ENCODE peak calls at places on chromosome 14, in seven cellular contexts. V, Y, Z, O, I, G and J are unnamed samples.

GRCh38 chr14:96989293-96989692 is 192.1 kb downstream of the VRK1 start:
- DNase-seq in V (no peak), Y (no peak), Z (no peak), O (no peak), I (no peak), G (no peak), J (no peak)

GRCh38 chr14:55323910-55324309 is 52.7 kb downstream of the FBXO34 start:
- DNase-seq in V (no peak), Y (no peak), Z (no peak), O (no peak), I (no peak), G (no peak), J (no peak)

GRCh38 chr14:89509891-89510290 is 92.9 kb upstream of the FOXN3 start:
- DNase-seq in V (peak; percentile 26), Y (no peak), Z (no peak), O (peak; percentile 57), I (no peak), G (no peak), J (no peak)

GRCh38 chr14:75401356-75401755 is 26.5 kb upstream of the JDP2 start:
- DNase-seq in V (peak; percentile 56), Y (no peak), Z (no peak), O (peak; percentile 24), I (no peak), G (no peak), J (peak; percentile 88)

GRCh38 chr14:26394114-26394855 is 203.5 kb downstream of the NOVA1 start:
- DNase-seq in V (peak; percentile 68), Y (peak; percentile 34), Z (no peak), O (peak; percentile 17), I (no peak), G (no peak), J (no peak)

GRCh38 chr14:30375280-30375892 is 183.6 kb upstream of the G2E3 start:
- DNase-seq in V (peak; percentile 37), Y (peak; percentile 57), Z (no peak), O (peak; percentile 50), I (peak; percentile 34), G (no peak), J (no peak)

GRCh38 chr14:51283402-51283825 is 43.4 kb downstream of the TMX1 start:
- DNase-seq in V (peak; percentile 96), Y (no peak), Z (no peak), O (peak; percentile 95), I (no peak), G (no peak), J (no peak)

GRCh38 chr14:24948261-24948847 is 101.6 kb downstream of the STXBP6 start:
- DNase-seq in V (no peak), Y (no peak), Z (no peak), O (no peak), I (no peak), G (no peak), J (no peak)

GRCh38 chr14:68736519-68736918 is 56.3 kb downstream of the ZFP36L1 start:
- DNase-seq in V (no peak), Y (no peak), Z (no peak), O (no peak), I (no peak), G (no peak), J (no peak)

GRCh38 chr14:100898935-100899840 is 4.3 kb downstream of the RTL1 start:
- DNase-seq in V (no peak), Y (no peak), Z (peak; percentile 27), O (no peak), I (peak; percentile 16), G (no peak), J (peak; percentile 67)

GRCh38 chr14:89853976-89854693 is 100.4 kb downstream of the EFCAB11 start:
- DNase-seq in V (peak; percentile 58), Y (no peak), Z (no peak), O (no peak), I (no peak), G (no peak), J (no peak)

GRCh38 chr14:69989622-69990021 is 110.4 kb downstream of the SMOC1 start:
- DNase-seq in V (no peak), Y (no peak), Z (no peak), O (no peak), I (no peak), G (no peak), J (no peak)

GRCh38 chr14:54568821-54569591 is 2.1 kb downstream of the SAMD4A start:
- DNase-seq in V (peak; percentile 32), Y (no peak), Z (no peak), O (no peak), I (no peak), G (peak; percentile 67), J (peak; percentile 79)

GRCh38 chr14:77498984-77499527 is 440 bp upstream of the ISM2 start:
- DNase-seq in V (no peak), Y (peak; percentile 22), Z (peak; percentile 59), O (no peak), I (no peak), G (no peak), J (no peak)

DNA sequence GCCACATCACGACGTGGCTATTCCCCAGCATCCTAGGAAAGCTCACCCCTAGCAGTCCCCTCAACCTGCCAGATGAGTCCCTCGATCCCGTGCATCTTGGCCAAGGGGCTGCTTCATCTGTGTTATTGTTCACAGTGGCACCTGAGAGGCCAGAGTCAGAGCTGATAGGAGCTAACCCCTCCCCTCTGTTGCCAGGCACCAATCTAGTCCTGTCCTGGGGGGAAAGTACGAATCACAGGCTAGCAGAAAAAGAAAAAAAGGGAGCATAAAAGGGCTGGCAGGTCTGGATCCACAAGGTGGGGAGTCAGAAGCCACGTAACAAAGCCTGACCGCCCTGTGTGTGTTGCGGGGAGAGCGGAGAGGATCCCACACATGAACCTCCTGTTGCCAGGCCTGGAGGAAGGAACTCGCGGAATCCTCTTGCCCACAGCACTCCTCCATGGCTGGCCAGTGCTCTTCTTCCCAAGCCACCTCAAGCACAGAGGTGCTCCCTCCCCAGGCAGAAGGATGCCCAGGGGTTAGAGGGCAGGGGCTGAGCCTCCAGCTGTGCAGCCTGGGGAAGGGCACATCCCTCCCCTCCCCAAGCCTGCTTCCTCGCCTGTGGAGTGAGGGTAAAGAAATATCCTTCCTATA is 91.8 kb downstream of the ITPK1 start:
- DNase-seq in V (no peak), Y (no peak), Z (no peak), O (no peak), I (no peak), G (no peak), J (no peak)
- TF ChIP-seq CTCF in V (no peak), Y (no peak), Z (no peak), O (no peak), I (no peak), G (no peak), J (no peak)

GRCh38 chr14:37991027-37991426 is 216.7 kb upstream of the SSTR1 start:
- DNase-seq in V (no peak), Y (no peak), Z (no peak), O (no peak), I (no peak), G (no peak), J (no peak)
- H3K4me3 ChIP-seq in V (no peak overlapping the region), Y (no peak overlapping the region), Z (no peak overlapping the region), O (no peak overlapping the region), I (no peak overlapping the region), G (no peak overlapping the region), J (no peak overlapping the region)

DNA sequence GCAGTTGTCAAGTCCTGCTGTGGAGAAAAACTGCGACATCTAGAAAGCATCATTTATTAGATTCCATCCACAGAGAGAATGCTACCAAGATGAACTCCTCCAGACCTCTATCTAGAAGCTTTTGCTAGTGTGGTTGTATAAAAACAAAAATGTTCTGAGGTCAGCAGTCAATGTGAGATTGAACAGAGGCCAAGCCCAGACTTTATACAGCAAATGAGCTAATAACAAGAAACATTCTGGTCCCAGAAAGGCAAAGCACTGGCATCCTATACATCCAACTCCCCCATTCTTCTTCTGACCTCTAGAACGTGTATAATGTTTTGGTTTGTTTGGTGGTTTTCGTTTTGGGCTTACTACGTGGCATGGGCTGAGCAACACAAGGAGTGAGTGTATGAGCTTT is 26.7 kb upstream of the RIN3 start:
- DNase-seq in V (peak; percentile 41), Y (no peak), Z (no peak), O (peak; percentile 74), I (no peak), G (no peak), J (no peak)
- TF ChIP-seq CTCF in V (no peak), Y (no peak), Z (no peak), O (no peak), I (no peak), G (no peak), J (no peak)

GRCh38 chr14:92687681-92688433 is 60.6 kb downstream of the LGMN start:
- DNase-seq in V (no peak), Y (peak; percentile 62), Z (peak; percentile 83), O (peak; percentile 37), I (no peak), G (peak; percentile 81), J (no peak)
- H3K4me3 ChIP-seq in V (no peak overlapping the region), Y (peak overlapping the region; percentile 51), Z (peak overlapping the region; percentile 44), O (peak overlapping the region; percentile 27), I (peak overlapping the region; percentile 43), G (no peak overlapping the region), J (peak overlapping the region; percentile 65)

DNA sequence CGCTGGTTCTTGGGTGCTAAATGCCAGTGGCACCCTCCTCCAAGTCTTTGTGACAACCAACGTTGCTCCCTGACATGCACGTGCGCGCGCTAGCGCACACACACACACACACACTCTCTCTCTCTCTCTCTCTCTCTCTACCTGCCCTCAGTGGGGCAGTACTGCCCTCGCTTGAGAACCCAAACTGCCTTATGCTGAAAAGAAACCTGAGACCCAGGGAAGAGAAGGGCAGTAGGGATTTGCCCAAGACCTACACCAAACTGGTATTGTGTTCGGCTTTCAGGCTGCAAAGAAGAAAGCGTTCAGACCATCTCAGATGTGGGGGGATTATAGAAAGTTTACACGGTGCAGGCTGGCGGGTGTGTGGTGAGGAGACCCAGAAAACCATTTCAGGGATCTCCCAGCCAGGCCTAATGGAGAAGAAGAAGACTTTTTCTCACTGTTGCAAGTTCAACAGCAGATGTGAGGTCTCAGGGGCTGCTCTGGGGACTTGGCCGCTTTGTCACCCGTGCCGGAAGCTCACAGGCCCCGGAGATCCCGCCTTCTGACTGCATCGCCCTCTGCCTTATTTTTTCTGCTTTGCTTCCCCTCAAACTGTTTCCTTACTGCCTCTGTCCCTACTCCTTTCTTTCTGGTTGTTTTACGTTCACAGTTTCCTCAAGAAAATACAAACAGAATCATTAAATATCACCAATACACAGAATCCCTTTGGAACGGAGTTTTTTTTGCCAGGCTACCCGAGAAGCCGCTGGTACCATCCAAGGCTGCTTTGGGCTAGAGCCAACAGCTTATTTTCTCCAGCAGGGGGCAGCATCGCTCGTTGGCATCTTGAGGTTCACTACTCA is 82.4 kb downstream of the PPM1A start:
- DNase-seq in V (peak; percentile 42), Y (peak; percentile 73), Z (peak; percentile 70), O (peak; percentile 56), I (peak; percentile 64), G (peak; percentile 79), J (no peak)
- TF ChIP-seq CTCF in V (peak; percentile 55), Y (no peak), Z (peak; percentile 83), O (peak; percentile 75), I (peak; percentile 87), G (peak; percentile 68), J (peak; percentile 45)